ENCODE peak calls at places on chromosome X, in ten cellular contexts. One of them, this sample, is unnamed.

GRCh38 chrX:39869846-39870601 is 227.7 kb downstream of the BCOR start:
- DNase-seq in fibroblast of lung: peak
- DNase-seq in hepatocyte: no peak
- DNase-seq in GM23338: no peak
- DNase-seq in choroid plexus epithelial cell: peak
- DNase-seq in brain microvascular endothelial cell: peak
- DNase-seq in transverse colon: peak
- DNase-seq in body of pancreas: no peak
- DNase-seq in lower leg skin: no peak
- DNase-seq in dorsolateral prefrontal cortex: no peak
- DNase-seq in this sample: no peak

GRCh38 chrX:70082723-70083122 is 20.5 kb downstream of the OTUD6A start:
- DNase-seq in body of pancreas: no peak
- DNase-seq in choroid plexus epithelial cell: no peak
- DNase-seq in fibroblast of lung: no peak
- DNase-seq in lower leg skin: no peak
- DNase-seq in hepatocyte: no peak
- DNase-seq in dorsolateral prefrontal cortex: no peak
- DNase-seq in brain microvascular endothelial cell: no peak
- DNase-seq in GM23338: no peak
- DNase-seq in transverse colon: no peak
- DNase-seq in this sample: no peak

GRCh38 chrX:47358387-47359065 is 11.9 kb upstream of the ZNF157 start:
- DNase-seq in hepatocyte: no peak
- DNase-seq in choroid plexus epithelial cell: peak
- DNase-seq in body of pancreas: no peak
- DNase-seq in dorsolateral prefrontal cortex: no peak
- DNase-seq in GM23338: no peak
- DNase-seq in fibroblast of lung: no peak
- DNase-seq in transverse colon: no peak
- DNase-seq in lower leg skin: no peak
- DNase-seq in brain microvascular endothelial cell: no peak
- DNase-seq in this sample: no peak

GRCh38 chrX:102832661-102833060 is 104.4 kb upstream of the RAB40AL start:
- DNase-seq in GM23338: peak
- DNase-seq in choroid plexus epithelial cell: peak
- DNase-seq in fibroblast of lung: peak
- DNase-seq in transverse colon: no peak
- DNase-seq in dorsolateral prefrontal cortex: no peak
- DNase-seq in lower leg skin: no peak
- DNase-seq in hepatocyte: peak
- DNase-seq in brain microvascular endothelial cell: peak
- DNase-seq in body of pancreas: no peak
- DNase-seq in this sample: no peak

GRCh38 chrX:15350329-15350996 is 15.1 kb upstream of the PIGA start:
- DNase-seq in lower leg skin: no peak
- DNase-seq in hepatocyte: no peak
- DNase-seq in dorsolateral prefrontal cortex: no peak
- DNase-seq in GM23338: peak
- DNase-seq in brain microvascular endothelial cell: no peak
- DNase-seq in fibroblast of lung: no peak
- DNase-seq in choroid plexus epithelial cell: peak
- DNase-seq in transverse colon: no peak
- DNase-seq in body of pancreas: no peak
- DNase-seq in this sample: no peak

GRCh38 chrX:10189317-10190268 is 32.8 kb downstream of the CLCN4 start:
- DNase-seq in brain microvascular endothelial cell: peak
- DNase-seq in lower leg skin: peak
- DNase-seq in fibroblast of lung: peak
- DNase-seq in dorsolateral prefrontal cortex: peak
- DNase-seq in hepatocyte: peak
- DNase-seq in GM23338: peak
- DNase-seq in body of pancreas: peak
- DNase-seq in choroid plexus epithelial cell: peak
- DNase-seq in transverse colon: peak
- DNase-seq in this sample: no peak

GRCh38 chrX:15848576-15848975 is 6.0 kb downstream of the AP1S2 start:
- DNase-seq in hepatocyte: no peak
- DNase-seq in brain microvascular endothelial cell: no peak
- DNase-seq in choroid plexus epithelial cell: peak
- DNase-seq in GM23338: no peak
- DNase-seq in lower leg skin: no peak
- DNase-seq in transverse colon: no peak
- DNase-seq in fibroblast of lung: peak
- DNase-seq in body of pancreas: no peak
- DNase-seq in dorsolateral prefrontal cortex: no peak
- DNase-seq in this sample: no peak

GRCh38 chrX:13759152-13759718 is 24.7 kb downstream of the OFD1 start:
- DNase-seq in brain microvascular endothelial cell: no peak
- DNase-seq in GM23338: no peak
- DNase-seq in dorsolateral prefrontal cortex: no peak
- DNase-seq in lower leg skin: no peak
- DNase-seq in fibroblast of lung: no peak
- DNase-seq in hepatocyte: no peak
- DNase-seq in choroid plexus epithelial cell: no peak
- DNase-seq in body of pancreas: no peak
- DNase-seq in transverse colon: no peak
- DNase-seq in this sample: no peak

GRCh38 chrX:14032383-14032782 is 2.7 kb upstream of the GEMIN8 start:
- DNase-seq in choroid plexus epithelial cell: peak
- DNase-seq in transverse colon: peak
- DNase-seq in fibroblast of lung: peak
- DNase-seq in body of pancreas: peak
- DNase-seq in brain microvascular endothelial cell: peak
- DNase-seq in dorsolateral prefrontal cortex: no peak
- DNase-seq in GM23338: peak
- DNase-seq in hepatocyte: peak
- DNase-seq in lower leg skin: peak
- DNase-seq in this sample: no peak

GRCh38 chrX:14899607-14900006 is 26.4 kb downstream of the MOSPD2 start:
- DNase-seq in dorsolateral prefrontal cortex: no peak
- DNase-seq in hepatocyte: peak
- DNase-seq in transverse colon: no peak
- DNase-seq in brain microvascular endothelial cell: peak
- DNase-seq in lower leg skin: no peak
- DNase-seq in fibroblast of lung: peak
- DNase-seq in GM23338: no peak
- DNase-seq in choroid plexus epithelial cell: peak
- DNase-seq in body of pancreas: no peak
- DNase-seq in this sample: no peak

GRCh38 chrX:13689519-13690211 is 737 bp downstream of the RAB9A start:
- DNase-seq in lower leg skin: no peak
- DNase-seq in GM23338: peak
- DNase-seq in choroid plexus epithelial cell: peak
- DNase-seq in body of pancreas: no peak
- DNase-seq in fibroblast of lung: peak
- DNase-seq in hepatocyte: no peak
- DNase-seq in brain microvascular endothelial cell: peak
- DNase-seq in transverse colon: no peak
- DNase-seq in dorsolateral prefrontal cortex: no peak
- DNase-seq in this sample: no peak

GRCh38 chrX:56068274-56068758 is 163.8 kb upstream of the KLF8 start:
- DNase-seq in brain microvascular endothelial cell: no peak
- DNase-seq in lower leg skin: no peak
- DNase-seq in hepatocyte: no peak
- DNase-seq in body of pancreas: no peak
- DNase-seq in fibroblast of lung: no peak
- DNase-seq in dorsolateral prefrontal cortex: no peak
- DNase-seq in transverse colon: no peak
- DNase-seq in GM23338: no peak
- DNase-seq in choroid plexus epithelial cell: no peak
- DNase-seq in this sample: no peak

DNA sequence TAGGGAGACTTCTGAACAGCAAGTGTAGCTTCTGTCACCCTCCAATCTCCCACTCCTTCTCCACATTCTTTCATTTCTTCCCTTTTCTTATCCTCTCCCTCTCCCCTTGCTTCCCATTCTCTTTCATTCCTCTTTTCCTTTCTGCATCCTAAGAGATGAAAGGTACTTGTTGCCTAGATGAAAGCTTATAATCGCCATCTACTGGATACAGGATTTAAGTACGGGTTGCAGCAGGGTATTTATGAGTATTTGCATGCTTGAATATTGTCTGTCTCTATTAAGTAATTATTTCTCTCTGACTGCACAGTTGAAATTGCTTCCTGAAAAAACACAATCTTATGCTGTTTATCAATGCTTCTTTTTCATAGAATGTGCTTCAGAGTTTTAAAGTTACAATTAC is 174.0 kb upstream of the TENT5D start:
- DNase-seq in dorsolateral prefrontal cortex: no peak
- DNase-seq in GM23338: peak
- DNase-seq in fibroblast of lung: no peak
- DNase-seq in transverse colon: no peak
- DNase-seq in choroid plexus epithelial cell: no peak
- DNase-seq in body of pancreas: no peak
- DNase-seq in hepatocyte: no peak
- DNase-seq in brain microvascular endothelial cell: no peak
- DNase-seq in lower leg skin: no peak
- DNase-seq in this sample: no peak
- TF ChIP-seq CTCF in dorsolateral prefrontal cortex: no peak
- TF ChIP-seq CTCF in GM23338: no peak
- TF ChIP-seq CTCF in fibroblast of lung: no peak
- TF ChIP-seq CTCF in transverse colon: no peak
- TF ChIP-seq CTCF in choroid plexus epithelial cell: no peak
- TF ChIP-seq CTCF in body of pancreas: no peak
- TF ChIP-seq CTCF in hepatocyte: peak
- TF ChIP-seq CTCF in brain microvascular endothelial cell: no peak
- TF ChIP-seq CTCF in lower leg skin: no peak
- TF ChIP-seq CTCF in this sample: no peak

GRCh38 chrX:20159811-20160385 is 18.3 kb upstream of the EIF1AX start:
- DNase-seq in hepatocyte: no peak
- DNase-seq in lower leg skin: no peak
- DNase-seq in fibroblast of lung: no peak
- DNase-seq in dorsolateral prefrontal cortex: no peak
- DNase-seq in brain microvascular endothelial cell: no peak
- DNase-seq in GM23338: no peak
- DNase-seq in choroid plexus epithelial cell: no peak
- DNase-seq in transverse colon: no peak
- DNase-seq in body of pancreas: no peak
- DNase-seq in this sample: no peak
- H3K4me3 ChIP-seq in hepatocyte: no peak
- H3K4me3 ChIP-seq in lower leg skin: no peak
- H3K4me3 ChIP-seq in fibroblast of lung: no peak
- H3K4me3 ChIP-seq in dorsolateral prefrontal cortex: no peak
- H3K4me3 ChIP-seq in brain microvascular endothelial cell: no peak
- H3K4me3 ChIP-seq in GM23338: no peak
- H3K4me3 ChIP-seq in choroid plexus epithelial cell: no peak
- H3K4me3 ChIP-seq in transverse colon: no peak
- H3K4me3 ChIP-seq in body of pancreas: no peak
- H3K4me3 ChIP-seq in this sample: no peak

GRCh38 chrX:113929004-113929403 is 654.9 kb upstream of the HTR2C start:
- DNase-seq in brain microvascular endothelial cell: peak
- DNase-seq in hepatocyte: peak
- DNase-seq in transverse colon: peak
- DNase-seq in GM23338: peak
- DNase-seq in lower leg skin: no peak
- DNase-seq in dorsolateral prefrontal cortex: no peak
- DNase-seq in choroid plexus epithelial cell: peak
- DNase-seq in fibroblast of lung: peak
- DNase-seq in body of pancreas: no peak
- DNase-seq in this sample: no peak
- TF ChIP-seq CTCF in brain microvascular endothelial cell: peak
- TF ChIP-seq CTCF in hepatocyte: peak
- TF ChIP-seq CTCF in transverse colon: peak
- TF ChIP-seq CTCF in GM23338: peak
- TF ChIP-seq CTCF in lower leg skin: no peak
- TF ChIP-seq CTCF in dorsolateral prefrontal cortex: no peak
- TF ChIP-seq CTCF in choroid plexus epithelial cell: peak
- TF ChIP-seq CTCF in fibroblast of lung: no peak
- TF ChIP-seq CTCF in body of pancreas: peak
- TF ChIP-seq CTCF in this sample: peak

DNA sequence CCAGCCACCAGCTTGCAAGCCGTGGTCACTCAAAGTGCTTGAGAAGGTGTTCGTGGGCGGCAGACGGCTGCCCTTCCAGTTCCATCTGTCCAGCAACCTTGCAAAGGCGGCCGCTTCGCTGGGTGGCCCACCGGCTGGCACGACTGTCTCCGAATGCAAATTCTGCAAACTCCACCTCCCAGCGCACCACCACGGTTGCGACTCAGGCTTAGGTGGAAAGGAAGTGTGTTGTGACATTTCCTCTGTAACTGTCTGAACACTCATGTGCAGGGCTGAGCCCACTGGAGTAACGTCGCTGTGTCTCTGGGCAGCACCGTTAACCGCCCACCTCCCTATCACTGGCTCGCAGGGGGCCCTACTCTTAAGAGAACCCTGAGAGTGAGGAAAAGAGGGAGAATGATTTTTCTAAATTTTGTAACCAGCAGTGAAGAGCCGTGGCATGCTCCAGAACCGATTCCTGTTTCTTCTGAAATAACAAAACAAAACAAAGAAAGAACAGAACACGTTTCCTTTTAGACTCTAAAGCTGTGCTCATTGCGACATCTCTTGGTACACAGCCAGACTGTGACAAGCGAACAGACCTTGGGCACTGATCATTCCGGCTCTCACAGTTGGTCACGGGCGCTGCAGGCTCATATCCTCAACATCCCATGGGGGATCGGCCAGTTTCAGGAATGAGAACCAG is at the start of gene P2RY8:
- DNase-seq in brain microvascular endothelial cell: peak
- DNase-seq in choroid plexus epithelial cell: peak
- DNase-seq in dorsolateral prefrontal cortex: no peak
- DNase-seq in fibroblast of lung: no peak
- DNase-seq in hepatocyte: peak
- DNase-seq in lower leg skin: peak
- DNase-seq in GM23338: no peak
- DNase-seq in body of pancreas: peak
- DNase-seq in transverse colon: peak
- DNase-seq in this sample: peak
- H3K4me3 ChIP-seq in brain microvascular endothelial cell: no peak
- H3K4me3 ChIP-seq in choroid plexus epithelial cell: no peak
- H3K4me3 ChIP-seq in dorsolateral prefrontal cortex: peak
- H3K4me3 ChIP-seq in fibroblast of lung: no peak
- H3K4me3 ChIP-seq in hepatocyte: no peak
- H3K4me3 ChIP-seq in lower leg skin: no peak
- H3K4me3 ChIP-seq in GM23338: no peak
- H3K4me3 ChIP-seq in body of pancreas: no peak
- H3K4me3 ChIP-seq in transverse colon: peak
- H3K4me3 ChIP-seq in this sample: peak

GRCh38 chrX:97787311-97787710 is 903.6 kb downstream of the RPA4 start:
- DNase-seq in brain microvascular endothelial cell: no peak
- DNase-seq in transverse colon: no peak
- DNase-seq in lower leg skin: no peak
- DNase-seq in GM23338: no peak
- DNase-seq in fibroblast of lung: no peak
- DNase-seq in dorsolateral prefrontal cortex: no peak
- DNase-seq in choroid plexus epithelial cell: no peak
- DNase-seq in hepatocyte: no peak
- DNase-seq in body of pancreas: no peak
- DNase-seq in this sample: no peak
- TF ChIP-seq CTCF in brain microvascular endothelial cell: no peak
- TF ChIP-seq CTCF in transverse colon: no peak
- TF ChIP-seq CTCF in lower leg skin: no peak
- TF ChIP-seq CTCF in GM23338: no peak
- TF ChIP-seq CTCF in fibroblast of lung: no peak
- TF ChIP-seq CTCF in dorsolateral prefrontal cortex: no peak
- TF ChIP-seq CTCF in choroid plexus epithelial cell: no peak
- TF ChIP-seq CTCF in hepatocyte: no peak
- TF ChIP-seq CTCF in body of pancreas: no peak
- TF ChIP-seq CTCF in this sample: no peak